ENCODE peak calls at places on chromosomes 7 and 10, in ten cellular contexts. A is prostate gland, E is HL-60, S is cardiac muscle cell, D is endothelial cell, Q is BJ, M is GM10248, F is ascending aorta, P is AG04449, U is right lobe of liver. L is an unnamed sample.
A peak's percentile ranks its signal among the peaks of the same experiment; 100 is the strongest.

GRCh38 chr10:126160971-126161630 is 227.2 kb downstream of the ADAM12 start:
- DNase-seq in A (no peak), E (no peak), S (peak; percentile 58), D (no peak), Q (no peak), M (no peak), F (no peak), P (no peak), U (no peak), L (no peak)

GRCh38 chr10:35005868-35006267 is 84.3 kb downstream of the CUL2 start:
- DNase-seq in A (no peak), E (peak; percentile 96), S (peak; percentile 93), D (no peak), Q (peak; percentile 92), M (no peak), F (no peak), P (peak; percentile 93), U (no peak), L (no peak)

GRCh38 chr7:18125536-18125935 is 97.9 kb upstream of the PRPS1L1 start:
- DNase-seq in A (no peak), E (no peak), S (peak; percentile 49), D (no peak), Q (no peak), M (no peak), F (no peak), P (no peak), U (no peak), L (no peak)

GRCh38 chr7:45569290-45569685 is 4.9 kb upstream of the ADCY1 start:
- DNase-seq in A (no peak), E (no peak), S (no peak), D (no peak), Q (no peak), M (no peak), F (no peak), P (no peak), U (no peak), L (no peak)

GRCh38 chr10:19164461-19164860 is 115.9 kb downstream of the MALRD1 start:
- DNase-seq in A (no peak), E (no peak), S (no peak), D (no peak), Q (no peak), M (no peak), F (no peak), P (no peak), U (no peak), L (no peak)

GRCh38 chr10:36621346-36621745 is 504.1 kb upstream of the ANKRD30A start:
- DNase-seq in A (no peak), E (no peak), S (no peak), D (no peak), Q (no peak), M (no peak), F (no peak), P (no peak), U (no peak), L (no peak)

GRCh38 chr7:158559356-158559755 is 28.3 kb downstream of the PTPRN2 start:
- DNase-seq in A (no peak), E (no peak), S (no peak), D (no peak), Q (no peak), M (no peak), F (no peak), P (no peak), U (no peak), L (no peak)

GRCh38 chr7:112874909-112875308 is 84.7 kb upstream of the TMEM168 start:
- DNase-seq in A (no peak), E (no peak), S (no peak), D (no peak), Q (no peak), M (no peak), F (no peak), P (no peak), U (no peak), L (no peak)

GRCh38 chr10:69411476-69411875 is 5.2 kb downstream of the TACR2 start:
- DNase-seq in A (no peak), E (no peak), S (no peak), D (no peak), Q (no peak), M (no peak), F (no peak), P (no peak), U (no peak), L (no peak)

GRCh38 chr10:69414036-69415018 is 2.4 kb downstream of the TACR2 start:
- DNase-seq in A (no peak), E (no peak), S (no peak), D (no peak), Q (no peak), M (no peak), F (no peak), P (no peak), U (no peak), L (no peak)

GRCh38 chr10:69412232-69412631 is 4.5 kb downstream of the TACR2 start:
- DNase-seq in A (no peak), E (no peak), S (no peak), D (no peak), Q (no peak), M (no peak), F (no peak), P (no peak), U (no peak), L (no peak)

GRCh38 chr10:69415049-69415448 is 1.7 kb downstream of the TACR2 start:
- DNase-seq in A (no peak), E (no peak), S (no peak), D (no peak), Q (no peak), M (no peak), F (no peak), P (no peak), U (no peak), L (no peak)

DNA sequence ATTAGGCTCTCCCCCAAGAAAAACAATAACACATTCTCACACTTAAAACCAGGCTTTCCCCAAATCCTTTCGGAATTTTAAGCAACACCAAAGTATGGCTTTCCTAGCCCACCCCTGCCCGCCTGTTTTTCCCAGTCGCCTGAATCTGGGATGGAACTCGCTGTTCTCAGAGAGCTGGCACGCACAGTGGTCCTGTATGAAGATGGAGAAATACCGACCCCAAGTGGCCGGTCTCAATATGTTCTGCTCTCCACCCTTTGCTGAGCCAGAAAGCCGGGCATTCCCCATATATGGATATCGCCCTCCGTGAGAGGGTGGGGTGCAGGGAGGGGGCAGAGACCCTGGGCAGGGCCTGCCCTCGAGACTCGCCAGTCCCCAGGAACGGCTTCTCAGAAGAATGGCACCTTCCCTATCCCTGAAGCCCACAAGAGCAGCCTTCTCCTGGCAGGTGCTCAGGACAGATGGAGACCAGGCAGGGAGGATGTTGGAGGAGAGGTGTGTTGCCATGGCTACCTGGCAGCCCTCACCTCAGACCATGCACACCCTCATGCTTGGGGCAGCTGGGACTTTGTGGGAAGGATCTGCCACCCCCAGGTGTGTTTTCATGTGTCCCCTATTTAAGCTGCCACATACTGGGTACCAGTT is 3.4 kb downstream of the TACR2 start:
- DNase-seq in A (peak; percentile 54), E (no peak), S (peak; percentile 83), D (peak; percentile 68), Q (no peak), M (peak; percentile 61), F (peak; percentile 86), P (no peak), U (no peak), L (peak; percentile 47)
- TF ChIP-seq CTCF in A (peak; percentile 44), E (peak; percentile 26), S (peak; percentile 74), D (peak; percentile 26), Q (peak; percentile 80), M (peak; percentile 60), F (peak; percentile 64), P (peak; percentile 72), U (peak; percentile 48), L (peak; percentile 59)

GRCh38 chr7:36076073-36076472 is 77.0 kb upstream of the EEPD1 start:
- DNase-seq in A (no peak), E (no peak), S (no peak), D (no peak), Q (no peak), M (no peak), F (no peak), P (no peak), U (no peak), L (no peak)

GRCh38 chr7:36072620-36073019 is 80.4 kb upstream of the EEPD1 start:
- DNase-seq in A (no peak), E (no peak), S (no peak), D (no peak), Q (no peak), M (no peak), F (peak; percentile 24), P (no peak), U (no peak), L (no peak)

GRCh38 chr7:36070230-36070629 is 82.8 kb upstream of the EEPD1 start:
- DNase-seq in A (no peak), E (no peak), S (no peak), D (no peak), Q (no peak), M (no peak), F (peak; percentile 22), P (no peak), U (no peak), L (no peak)

GRCh38 chr7:36075561-36075960 is 77.5 kb upstream of the EEPD1 start:
- DNase-seq in A (no peak), E (no peak), S (no peak), D (no peak), Q (no peak), M (no peak), F (no peak), P (no peak), U (no peak), L (no peak)

DNA sequence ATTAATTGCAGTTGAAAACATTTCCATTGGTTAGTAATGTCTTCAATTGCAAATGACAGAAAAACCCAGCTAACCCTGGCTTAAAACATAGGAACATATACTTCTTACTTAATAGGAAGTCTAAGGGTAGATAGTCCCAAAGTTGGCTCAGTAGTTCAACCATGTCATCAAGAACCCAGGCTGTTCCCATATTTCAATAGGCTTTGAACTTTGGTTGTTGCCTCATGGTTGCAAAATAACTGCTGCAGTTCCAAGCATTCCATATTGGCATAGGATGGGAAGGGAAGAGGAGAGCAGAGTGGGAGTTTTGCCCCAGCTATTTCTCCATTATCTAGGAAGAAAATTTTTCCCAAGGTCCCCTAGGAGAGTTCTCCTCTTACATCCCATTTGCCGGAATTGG is 81.4 kb upstream of the EEPD1 start:
- DNase-seq in A (no peak), E (no peak), S (peak; percentile 22), D (no peak), Q (no peak), M (no peak), F (peak; percentile 21), P (no peak), U (peak; percentile 62), L (no peak)
- TF ChIP-seq CTCF in A (no peak), E (no peak), S (no peak), D (no peak), Q (no peak), M (no peak), F (no peak), P (no peak), U (no peak), L (no peak)

DNA sequence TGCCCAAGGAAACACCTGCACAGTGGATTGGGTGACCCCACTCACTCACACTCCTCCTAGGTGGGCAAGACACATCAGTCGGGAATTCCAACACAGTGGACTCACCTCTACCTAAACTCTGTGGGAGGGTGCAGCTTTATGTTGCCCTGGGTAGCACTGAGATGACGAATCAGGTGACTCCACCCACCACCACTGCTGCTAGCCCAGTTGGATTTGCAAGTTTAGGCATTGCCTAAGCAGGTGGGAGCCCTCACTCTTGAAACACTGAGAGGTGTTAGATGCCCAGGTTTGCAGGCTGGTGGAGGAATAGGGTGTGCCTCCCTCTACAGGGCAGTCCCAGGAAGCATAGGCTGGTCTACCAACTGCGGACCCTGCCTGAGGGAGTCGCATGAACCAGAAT is 708.9 kb downstream of the POM121L12 start:
- DNase-seq in A (no peak), E (no peak), S (no peak), D (no peak), Q (no peak), M (no peak), F (no peak), P (no peak), U (no peak), L (no peak)
- TF ChIP-seq CTCF in A (no peak), E (no peak), S (no peak), D (no peak), Q (no peak), M (no peak), F (no peak), P (no peak), U (no peak), L (no peak)

GRCh38 chr10:60124536-60124935 is 218.2 kb upstream of the CCDC6 start:
- DNase-seq in A (no peak), E (no peak), S (no peak), D (no peak), Q (no peak), M (no peak), F (no peak), P (no peak), U (no peak), L (no peak)
- TF ChIP-seq CTCF in A (no peak), E (no peak), S (no peak), D (no peak), Q (no peak), M (no peak), F (no peak), P (no peak), U (no peak), L (no peak)

L was measured in GM12865.